ENCODE peak calls at places on chromosomes 4 and X, in seven cellular contexts. B, P, U, V, O, Z and H are unnamed samples.

GRCh38 chrX:1442016-1442665 is 10.6 kb downstream of the ASMTL start:
- DNase-seq in B (peak; percentile 64), P (peak; percentile 7), U (no peak), V (no peak), O (no peak), Z (no peak), H (peak; percentile 48)

GRCh38 chrX:135308345-135308855 is 880 bp upstream of the ETDC start:
- DNase-seq in B (no peak), P (no peak), U (no peak), V (no peak), O (no peak), Z (no peak), H (no peak)

GRCh38 chr4:80207172-80207583 is 9.9 kb downstream of the PRDM8 start:
- DNase-seq in B (no peak), P (no peak), U (no peak), V (no peak), O (no peak), Z (no peak), H (peak; percentile 64)

GRCh38 chr4:136557396-136557795 is 974.9 kb downstream of the PCDH18 start:
- DNase-seq in B (no peak), P (no peak), U (no peak), V (no peak), O (no peak), Z (no peak), H (no peak)

GRCh38 chrX:113287761-113288160 is 447.1 kb upstream of the AMOT start:
- DNase-seq in B (no peak), P (no peak), U (no peak), V (no peak), O (no peak), Z (no peak), H (no peak)

GRCh38 chrX:110462957-110463356 is 104.3 kb downstream of the RTL9 start:
- DNase-seq in B (no peak), P (no peak), U (no peak), V (no peak), O (no peak), Z (no peak), H (no peak)

GRCh38 chrX:70979136-70979762 is 48.4 kb upstream of the SLC7A3 start:
- DNase-seq in B (no peak), P (no peak), U (peak; percentile 6), V (peak; percentile 48), O (no peak), Z (peak; percentile 24), H (no peak)

GRCh38 chr4:159006202-159006601 is 96.7 kb upstream of the RAPGEF2 start:
- DNase-seq in B (no peak), P (no peak), U (no peak), V (peak; percentile 62), O (no peak), Z (no peak), H (no peak)

GRCh38 chr4:61773655-61774245 is 573.6 kb downstream of the ADGRL3 start:
- DNase-seq in B (no peak), P (no peak), U (no peak), V (no peak), O (no peak), Z (no peak), H (no peak)

GRCh38 chr4:139913398-139913990 is 240.5 kb downstream of the MAML3 start:
- DNase-seq in B (no peak), P (peak; percentile 49), U (no peak), V (peak; percentile 69), O (no peak), Z (no peak), H (no peak)

GRCh38 chr4:87511500-87511899 is 17.7 kb downstream of the SPARCL1 start:
- DNase-seq in B (no peak), P (no peak), U (no peak), V (no peak), O (no peak), Z (no peak), H (no peak)

GRCh38 chr4:16083217-16084191 is at the start of gene PROM1:
- DNase-seq in B (peak; percentile 73), P (peak; percentile 63), U (no peak), V (no peak), O (no peak), Z (no peak), H (peak; percentile 87)

GRCh38 chrX:39950035-39950688 is 147.6 kb downstream of the BCOR start:
- DNase-seq in B (peak; percentile 10), P (no peak), U (peak; percentile 28), V (no peak), O (no peak), Z (no peak), H (peak; percentile 5)

GRCh38 chr4:145301386-145302080 is 121.1 kb upstream of the OTUD4 start:
- DNase-seq in B (no peak), P (no peak), U (no peak), V (no peak), O (no peak), Z (no peak), H (no peak)

GRCh38 chr4:118918388-118918787 is 29.7 kb downstream of the SYNPO2 start:
- DNase-seq in B (no peak), P (peak; percentile 34), U (peak; percentile 66), V (peak; percentile 94), O (no peak), Z (peak; percentile 26), H (no peak)

GRCh38 chrX:15849555-15849954 is 5.1 kb downstream of the AP1S2 start:
- DNase-seq in B (no peak), P (no peak), U (peak; percentile 8), V (peak; percentile 39), O (no peak), Z (peak; percentile 23), H (no peak)

GRCh38 chrX:150731795-150732194 is 38.6 kb downstream of the MTMR1 start:
- DNase-seq in B (no peak), P (no peak), U (no peak), V (peak; percentile 91), O (peak; percentile 61), Z (peak; percentile 77), H (no peak)

GRCh38 chrX:146238173-146238572 is 420.5 kb downstream of the SLITRK2 start:
- DNase-seq in B (no peak), P (no peak), U (no peak), V (no peak), O (no peak), Z (no peak), H (no peak)

GRCh38 chrX:14934423-14934822 is 61.2 kb downstream of the MOSPD2 start:
- DNase-seq in B (no peak), P (no peak), U (no peak), V (no peak), O (no peak), Z (no peak), H (no peak)

GRCh38 chr4:112521123-112522116 is 5.4 kb upstream of the NEUROG2 start:
- DNase-seq in B (peak; percentile 79), P (no peak), U (no peak), V (no peak), O (no peak), Z (no peak), H (no peak)

GRCh38 chrX:2503591-2504500 is 3.1 kb upstream of the DHRSX start:
- DNase-seq in B (peak; percentile 54), P (no peak), U (no peak), V (no peak), O (no peak), Z (no peak), H (no peak)

GRCh38 chrX:71221145-71221544 is 1.9 kb upstream of the GJB1 start:
- DNase-seq in B (no peak), P (no peak), U (no peak), V (no peak), O (no peak), Z (no peak), H (no peak)

GRCh38 chrX:154350429-154351182 is 23.8 kb downstream of the FLNA start:
- DNase-seq in B (no peak), P (no peak), U (no peak), V (no peak), O (no peak), Z (no peak), H (peak; percentile 78)

GRCh38 chrX:70826715-70827114 is 81.8 kb downstream of the TEX11 start:
- DNase-seq in B (no peak), P (no peak), U (no peak), V (no peak), O (no peak), Z (no peak), H (no peak)

GRCh38 chr4:64539234-64539849 is 130.1 kb upstream of the TECRL start:
- DNase-seq in B (no peak), P (peak; percentile 68), U (peak; percentile 7), V (peak; percentile 65), O (peak; percentile 18), Z (peak; percentile 40), H (no peak)

GRCh38 chr4:24693636-24694035 is 101.7 kb upstream of the SOD3 start:
- DNase-seq in B (no peak), P (no peak), U (no peak), V (no peak), O (no peak), Z (no peak), H (no peak)

GRCh38 chrX:120456973-120457372 is 12.1 kb downstream of the LAMP2 start:
- DNase-seq in B (no peak), P (no peak), U (no peak), V (no peak), O (no peak), Z (no peak), H (no peak)

GRCh38 chr4:151000747-151001429 is 14.2 kb downstream of the LRBA start:
- DNase-seq in B (peak; percentile 38), P (no peak), U (no peak), V (no peak), O (no peak), Z (no peak), H (no peak)

GRCh38 chr4:146976145-146976544 is 30.5 kb upstream of the TTC29 start:
- DNase-seq in B (no peak), P (no peak), U (peak; percentile 11), V (no peak), O (no peak), Z (no peak), H (no peak)

GRCh38 chr4:122746485-122746965 is 14.0 kb downstream of the BBS12 start:
- DNase-seq in B (no peak), P (no peak), U (no peak), V (no peak), O (no peak), Z (no peak), H (no peak)

GRCh38 chr4:168528131-168528949 is 31.5 kb downstream of the PALLD start:
- DNase-seq in B (no peak), P (no peak), U (no peak), V (no peak), O (no peak), Z (no peak), H (no peak)

GRCh38 chrX:31092476-31092875 is 20.6 kb upstream of the FTHL17 start:
- DNase-seq in B (no peak), P (peak; percentile 14), U (no peak), V (no peak), O (no peak), Z (no peak), H (no peak)